ENCODE peak calls at places on chromosomes 12 and 14, in four cellular contexts. S, L, W and Q are unnamed samples.

GRCh38 chr14:91380610-91381371 is 36.8 kb downstream of the CCDC88C start:
- DNase-seq in S (peak), L (no peak), W (no peak), Q (no peak)

GRCh38 chr12:93982847-93983315 is 165.5 kb upstream of the PLXNC1 start:
- DNase-seq in S (no peak), L (no peak), W (no peak), Q (no peak)

GRCh38 chr14:71060795-71061455 is 153.7 kb downstream of the PCNX1 start:
- DNase-seq in S (no peak), L (no peak), W (no peak), Q (no peak)

GRCh38 chr12:120249266-120249874 is 16.2 kb downstream of the PXN start:
- DNase-seq in S (no peak), L (no peak), W (no peak), Q (peak)

GRCh38 chr12:13613297-13613696 is 368.1 kb downstream of the GRIN2B start:
- DNase-seq in S (no peak), L (no peak), W (no peak), Q (no peak)

GRCh38 chr12:120783197-120783596 is 57.6 kb downstream of the ACADS start:
- DNase-seq in S (no peak), L (no peak), W (no peak), Q (no peak)

GRCh38 chr12:52701281-52701680 is 2.0 kb downstream of the KRT77 start:
- DNase-seq in S (no peak), L (no peak), W (no peak), Q (no peak)

GRCh38 chr12:50110762-50111416 is 1.1 kb upstream of the COX14 start:
- DNase-seq in S (peak), L (peak), W (peak), Q (peak)

GRCh38 chr14:24411468-24412454 is 13.0 kb downstream of the NYNRIN start:
- DNase-seq in S (no peak), L (no peak), W (no peak), Q (no peak)

GRCh38 chr12:92928962-92929915 is at the start of gene EEA1:
- DNase-seq in S (peak), L (peak), W (peak), Q (peak)

GRCh38 chr12:81888341-81888740 is 129.2 kb upstream of the PPFIA2 start:
- DNase-seq in S (no peak), L (no peak), W (no peak), Q (no peak)

GRCh38 chr12:28122756-28123155 is 67.5 kb upstream of the CCDC91 start:
- DNase-seq in S (no peak), L (no peak), W (no peak), Q (no peak)

GRCh38 chr14:23044840-23045239 is 2.8 kb downstream of the PSMB11 start:
- DNase-seq in S (no peak), L (no peak), W (no peak), Q (no peak)

GRCh38 chr14:91125271-91125661 is 11.4 kb downstream of the DGLUCY start:
- DNase-seq in S (no peak), L (no peak), W (no peak), Q (no peak)

GRCh38 chr12:115010324-115010995 is 326.5 kb upstream of the TBX3 start:
- DNase-seq in S (no peak), L (no peak), W (no peak), Q (no peak)

GRCh38 chr12:6462234-6462995 is 8.1 kb downstream of the VAMP1 start:
- DNase-seq in S (no peak), L (no peak), W (no peak), Q (no peak)

GRCh38 chr14:56514663-56515371 is 64.8 kb upstream of the TMEM260 start:
- DNase-seq in S (no peak), L (no peak), W (no peak), Q (no peak)

GRCh38 chr14:100239840-100240724 is 1.1 kb downstream of the YY1 start:
- DNase-seq in S (peak), L (peak), W (peak), Q (peak)

GRCh38 chr14:100240725-100241032 is 1.7 kb downstream of the YY1 start:
- DNase-seq in S (no peak), L (no peak), W (no peak), Q (no peak)

GRCh38 chr14:100237735-100238418 is 1.1 kb upstream of the YY1 start:
- DNase-seq in S (peak), L (peak), W (peak), Q (peak)

GRCh38 chr14:100238419-100239199 is at the start of gene YY1:
- DNase-seq in S (peak), L (peak), W (peak), Q (peak)

GRCh38 chr14:100239200-100239839 is 376 bp downstream of the YY1 start:
- DNase-seq in S (peak), L (no peak), W (no peak), Q (peak)
- TF ChIP-seq POLR2A in S (no peak), L (no peak), W (no peak), Q (no peak)

GRCh38 chr12:105319691-105320209 is 10.7 kb upstream of the C12orf75 start:
- DNase-seq in S (no peak), L (no peak), W (no peak), Q (no peak)
- TF ChIP-seq CTCF in S (no peak), L (no peak), W (no peak), Q (no peak)

GRCh38 chr12:51369581-51369980 is 21.6 kb downstream of the GALNT6 start:
- DNase-seq in S (no peak), L (no peak), W (no peak), Q (no peak)

GRCh38 chr12:51370667-51371066 is 20.5 kb downstream of the GALNT6 start:
- DNase-seq in S (no peak), L (no peak), W (no peak), Q (no peak)

GRCh38 chr12:51371295-51371953 is 19.8 kb downstream of the GALNT6 start:
- DNase-seq in S (no peak), L (peak), W (no peak), Q (peak)

GRCh38 chr12:51372021-51372420 is 19.2 kb downstream of the GALNT6 start:
- DNase-seq in S (no peak), L (no peak), W (no peak), Q (no peak)

GRCh38 chr12:51368640-51369517 is 22.3 kb downstream of the GALNT6 start:
- DNase-seq in S (peak), L (peak), W (peak), Q (no peak)
- TF ChIP-seq POLR2A in S (no peak), L (no peak), W (no peak), Q (no peak)

DNA sequence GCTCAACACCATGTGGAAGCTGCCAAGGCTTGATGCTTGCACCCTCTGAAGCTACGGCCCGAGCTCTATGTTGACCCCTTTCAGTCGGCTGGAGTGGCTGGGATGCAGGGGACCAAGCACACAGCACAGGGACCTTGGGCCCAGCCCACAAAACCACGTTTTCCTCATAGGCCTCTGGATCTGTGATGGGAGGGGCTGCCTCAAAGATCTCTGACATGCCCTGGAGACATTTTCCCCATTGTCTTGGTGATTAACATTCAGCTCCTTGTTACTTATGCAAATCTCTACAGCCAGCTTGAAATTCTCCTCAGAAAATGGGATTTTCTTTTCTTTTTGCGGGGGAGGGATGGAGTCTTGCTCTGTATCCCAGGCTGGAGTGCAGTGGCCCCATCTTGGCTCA is 46.3 kb downstream of the MON2 start:
- DNase-seq in S (no peak), L (no peak), W (no peak), Q (no peak)
- TF ChIP-seq CTCF in S (no peak), L (no peak), W (no peak), Q (no peak)

DNA sequence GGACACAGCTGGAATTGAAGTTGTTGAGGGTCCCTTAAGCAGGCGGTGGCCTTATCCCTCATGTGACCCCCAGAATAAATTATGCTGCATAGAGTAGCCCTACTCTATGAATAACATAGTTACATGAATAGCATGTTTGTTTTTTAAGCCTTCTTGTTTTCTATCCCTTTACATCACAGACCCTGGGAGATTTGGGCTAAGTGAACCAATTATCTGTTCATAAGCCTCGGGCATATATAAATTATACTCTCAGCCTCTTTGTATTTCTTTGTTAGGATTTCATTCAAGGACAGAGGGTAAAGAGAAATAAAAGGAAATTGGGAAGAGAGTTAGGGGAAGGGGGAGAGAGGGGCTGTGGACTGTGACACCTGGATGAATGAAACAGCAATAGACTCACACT is 35.4 kb upstream of the RTRAF start:
- DNase-seq in S (no peak), L (no peak), W (no peak), Q (no peak)
- TF ChIP-seq POLR2A in S (no peak), L (no peak), W (no peak), Q (no peak)

GRCh38 chr14:101843665-101844064 is 82.2 kb downstream of the PPP2R5C start:
- DNase-seq in S (no peak), L (no peak), W (peak), Q (no peak)
- TF ChIP-seq CTCF in S (no peak), L (no peak), W (peak), Q (peak)

DNA sequence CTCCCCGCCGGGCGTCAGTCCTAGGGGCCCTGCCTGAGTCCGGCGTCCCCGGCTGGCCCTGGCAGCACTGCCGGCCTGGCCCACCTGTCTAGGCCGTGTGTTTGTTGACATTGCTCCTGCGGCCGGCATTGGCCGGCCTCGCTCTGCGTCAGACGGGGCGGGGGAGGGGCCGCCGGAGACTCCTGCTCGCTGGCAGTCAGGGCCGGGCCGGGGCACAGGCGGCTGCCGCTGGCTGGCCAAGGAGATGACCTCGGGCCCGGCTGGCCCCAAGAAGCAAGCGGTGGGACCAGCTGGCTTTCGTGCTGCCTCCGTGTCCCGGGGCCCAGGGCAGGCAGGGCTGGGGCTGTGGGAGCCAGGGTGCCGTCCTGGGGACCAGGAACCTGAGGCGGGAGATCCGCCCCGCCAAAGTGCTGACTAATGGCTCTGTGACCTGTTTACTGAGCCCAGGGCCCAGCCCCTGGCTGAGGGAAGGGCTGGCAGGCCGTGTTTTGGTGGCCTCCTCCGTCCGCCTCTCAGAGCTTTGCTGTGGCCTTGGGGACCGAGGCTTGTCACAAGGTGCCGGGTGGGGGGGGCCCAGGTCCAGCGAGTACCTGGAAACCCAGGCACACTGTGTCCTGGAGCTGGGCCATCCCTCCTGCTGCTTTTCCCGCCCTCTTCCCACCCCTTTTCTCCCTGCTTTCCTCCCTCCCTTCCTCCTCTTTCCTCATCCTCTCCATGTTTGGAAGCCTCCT is 1.8 kb downstream of the ULK1 start:
- DNase-seq in S (peak), L (peak), W (peak), Q (peak)
- TF ChIP-seq POLR2A in S (peak), L (peak), W (peak), Q (peak)

GRCh38 chr14:69002069-69002468 is 23.0 kb upstream of the ACTN1 start:
- DNase-seq in S (peak), L (peak), W (no peak), Q (peak)
- TF ChIP-seq CTCF in S (peak), L (peak), W (peak), Q (peak)

GRCh38 chr12:69601962-69602685 is 8.6 kb downstream of the LRRC10 start:
- DNase-seq in S (no peak), L (no peak), W (no peak), Q (no peak)
- TF ChIP-seq POLR2A in S (no peak), L (no peak), W (no peak), Q (no peak)